ENCODE peak calls at places on chromosome 16, in five cellular contexts. K, S, E, C and G are unnamed samples.

GRCh38 chr16:28609631-28610594 is at the start of gene SULT1A1:
- DNase-seq in K (no peak), S (no peak), E (no peak), C (no peak), G (no peak)

GRCh38 chr16:11985250-11985649 is 8.7 kb downstream of the SNX29 start:
- DNase-seq in S (no peak), E (no peak), C (no peak), K (no peak), G (no peak)

GRCh38 chr16:83882118-83882879 is 16.6 kb upstream of the MLYCD start:
- DNase-seq in E (no peak), K (no peak), C (no peak), S (no peak), G (no peak)

GRCh38 chr16:60684002-60684401 is 1352.2 kb downstream of the CDH8 start:
- DNase-seq in S (no peak), K (no peak), E (no peak), C (no peak), G (no peak)

GRCh38 chr16:55136356-55136755 is 187.6 kb upstream of the IRX6 start:
- DNase-seq in K (no peak), S (no peak), C (no peak), E (no peak), G (no peak)

GRCh38 chr16:53754938-53755910 is 51.3 kb downstream of the FTO start:
- DNase-seq in C (peak), K (no peak), S (no peak), E (no peak), G (no peak)

GRCh38 chr16:78704421-78704820 is 605.0 kb downstream of the WWOX start:
- DNase-seq in S (no peak), C (no peak), K (no peak), E (no peak), G (no peak)

GRCh38 chr16:11992008-11992584 is 15.6 kb downstream of the SNX29 start:
- DNase-seq in S (no peak), C (no peak), E (no peak), K (no peak), G (no peak)

GRCh38 chr16:73921295-73921694 is 375.3 kb upstream of the PSMD7 start:
- DNase-seq in E (no peak), S (no peak), C (no peak), K (no peak), G (no peak)

GRCh38 chr16:61823326-61823725 is 212.9 kb downstream of the CDH8 start:
- DNase-seq in C (no peak), S (no peak), E (no peak), K (no peak), G (no peak)

GRCh38 chr16:86755571-86756006 is 177.2 kb downstream of the FOXL1 start:
- DNase-seq in C (no peak), S (no peak), E (no peak), K (no peak), G (no peak)

GRCh38 chr16:35492225-35492624 is 2032.8 kb downstream of the TP53TG3F start:
- DNase-seq in S (no peak), C (no peak), K (no peak), E (no peak), G (no peak)

GRCh38 chr16:49811630-49812334 is 44.1 kb downstream of the ZNF423 start:
- DNase-seq in C (no peak), S (no peak), K (no peak), E (no peak), G (no peak)

GRCh38 chr16:66660422-66661209 is 35.9 kb downstream of the CMTM4 start:
- DNase-seq in S (no peak), E (no peak), K (no peak), C (no peak), G (no peak)

GRCh38 chr16:47524007-47524405 is 62.9 kb downstream of the PHKB start:
- DNase-seq in S (no peak), K (no peak), C (no peak), E (no peak), G (no peak)

GRCh38 chr16:24073321-24073720 is 182.8 kb upstream of the CACNG3 start:
- DNase-seq in S (no peak), C (no peak), K (no peak), E (no peak), G (no peak)

GRCh38 chr16:79284760-79285159 is 315.8 kb downstream of the MAF start:
- DNase-seq in K (no peak), E (no peak), C (no peak), S (no peak), G (no peak)

GRCh38 chr16:53545433-53545832 is 42.4 kb upstream of the AKTIP start:
- DNase-seq in K (no peak), S (no peak), C (no peak), E (peak), G (peak)

GRCh38 chr16:86076606-86077005 is 177.6 kb downstream of the IRF8 start:
- DNase-seq in K (no peak), C (no peak), E (no peak), S (no peak), G (no peak)

GRCh38 chr16:66382171-66382965 is 15.9 kb downstream of the CDH5 start:
- DNase-seq in S (no peak), K (no peak), E (no peak), C (no peak), G (no peak)

GRCh38 chr16:89880477-89881367 is 7.3 kb downstream of the TCF25 start:
- DNase-seq in S (no peak), C (no peak), K (no peak), E (no peak), G (no peak)

GRCh38 chr16:72840591-72841381 is 207.1 kb downstream of the ZFHX3 start:
- DNase-seq in E (no peak), K (no peak), C (no peak), S (no peak), G (no peak)

GRCh38 chr16:58730724-58731370 is 3.3 kb downstream of the GOT2 start:
- DNase-seq in S (no peak), K (no peak), C (no peak), E (no peak), G (no peak)

GRCh38 chr16:81266680-81267095 is 28.2 kb downstream of the BCO1 start:
- DNase-seq in S (no peak), E (no peak), C (no peak), K (no peak), G (no peak)

GRCh38 chr16:62927122-62927521 is 890.9 kb upstream of the CDH8 start:
- DNase-seq in K (no peak), E (no peak), C (no peak), S (no peak), G (no peak)

GRCh38 chr16:340370-341091 is 12.0 kb downstream of the AXIN1 start:
- DNase-seq in C (no peak), E (no peak), S (no peak), K (no peak), G (no peak)

GRCh38 chr16:49464877-49465504 is 91.4 kb downstream of the C16orf78 start:
- DNase-seq in C (no peak), S (no peak), E (peak), K (no peak), G (peak)

GRCh38 chr16:12584488-12585233 is 219.0 kb downstream of the CPPED1 start:
- DNase-seq in C (no peak), K (no peak), S (no peak), E (no peak), G (no peak)

GRCh38 chr16:5867250-5867649 is 769.7 kb upstream of the EEF2KMT start:
- DNase-seq in E (no peak), S (no peak), C (no peak), K (no peak), G (no peak)